ENCODE peak calls at places on chromosomes 4 and X, in six cellular contexts. K is midbrain, Q is A549, B is T-helper 2 cell, Y is NCI-H1092, P is mucosa of descending colon. E is an unnamed sample.

GRCh38 chr4:123871351-123871750 is 474.8 kb downstream of the SPRY1 start:
- DNase-seq in Q (no peak), K (no peak), P (no peak), Y (no peak), B (no peak), E (no peak)

GRCh38 chrX:74438771-74439170 is 17.5 kb downstream of the SLC16A2 start:
- DNase-seq in B (no peak), Y (no peak), Q (no peak), P (no peak), K (no peak), E (no peak)

GRCh38 chr4:176561368-176561767 is 231.4 kb downstream of the VEGFC start:
- DNase-seq in Y (no peak), B (no peak), Q (no peak), K (no peak), P (no peak), E (no peak)

GRCh38 chr4:175891863-175892262 is 79.8 kb upstream of the GPM6A start:
- DNase-seq in Q (no peak), K (no peak), P (no peak), B (no peak), Y (no peak), E (no peak)

GRCh38 chrX:39491548-39492297 is 606.0 kb downstream of the BCOR start:
- DNase-seq in Q (no peak), Y (no peak), B (peak), P (no peak), K (no peak), E (no peak)

GRCh38 chrX:20947411-20947912 is 426.8 kb upstream of the CNKSR2 start:
- DNase-seq in Y (no peak), B (no peak), P (no peak), K (no peak), Q (no peak), E (no peak)

GRCh38 chr4:13541176-13541604 is 3.1 kb downstream of the NKX3-2 start:
- DNase-seq in Q (no peak), Y (no peak), P (no peak), K (no peak), B (no peak), E (no peak)

GRCh38 chrX:77174680-77175336 is 272.4 kb upstream of the FGF16 start:
- DNase-seq in B (no peak), K (no peak), P (no peak), Y (no peak), Q (no peak), E (peak)

GRCh38 chr4:13289391-13289790 is 194.7 kb downstream of the RAB28 start:
- DNase-seq in P (no peak), B (no peak), K (no peak), Y (no peak), Q (no peak), E (no peak)

GRCh38 chr4:24662065-24662464 is 77.7 kb upstream of the DHX15 start:
- DNase-seq in B (no peak), Y (no peak), K (no peak), Q (no peak), P (no peak), E (no peak)

GRCh38 chrX:150649096-150649870 is 43.9 kb upstream of the MTMR1 start:
- DNase-seq in P (no peak), K (no peak), B (peak), Q (no peak), Y (no peak), E (peak)